ENCODE peak calls at places on chromosomes 12 and 14, in ten cellular contexts. X is cardiac muscle cell, J is fibroblast of lung, D is endodermal cell, W is left ventricle myocardium inferior, V is heart right ventricle, E is HepG2, U is gastrocnemius medialis, S is sigmoid colon, O is lung. N is an unnamed sample.

GRCh38 chr12:1993341-1993740 is 10.9 kb downstream of the DCP1B start:
- DNase-seq in X (no peak), J (peak; percentile 97), D (no peak), W (no peak), V (no peak), E (peak; percentile 29), U (no peak), S (no peak), O (no peak), N (peak; percentile 50)

GRCh38 chr12:2129076-2129475 is 76.3 kb downstream of the CACNA1C start:
- DNase-seq in X (no peak), J (no peak), D (no peak), W (no peak), V (no peak), E (no peak), U (no peak), S (peak; percentile 87), O (no peak), N (no peak)

GRCh38 chr12:104998423-104999346 is 12.6 kb downstream of the NOPCHAP1 start:
- DNase-seq in X (no peak), J (no peak), D (no peak), W (no peak), V (no peak), E (no peak), U (no peak), S (peak; percentile 60), O (peak; percentile 35), N (no peak)

GRCh38 chr12:121784460-121784859 is 9.0 kb downstream of the RHOF start:
- DNase-seq in X (no peak), J (peak; percentile 83), D (no peak), W (no peak), V (no peak), E (no peak), U (no peak), S (no peak), O (no peak), N (no peak)

GRCh38 chr12:104632724-104633181 is 176.0 kb downstream of the CHST11 start:
- DNase-seq in X (no peak), J (peak; percentile 55), D (peak; percentile 56), W (no peak), V (no peak), E (no peak), U (no peak), S (no peak), O (no peak), N (no peak)

GRCh38 chr14:50045039-50045711 is 71.2 kb downstream of the VCPKMT start:
- DNase-seq in X (no peak), J (peak; percentile 88), D (no peak), W (peak; percentile 74), V (peak; percentile 83), E (peak; percentile 82), U (peak; percentile 61), S (peak; percentile 91), O (peak; percentile 75), N (no peak)

GRCh38 chr12:31471823-31472222 is 119.1 kb downstream of the DENND5B start:
- DNase-seq in X (no peak), J (no peak), D (no peak), W (no peak), V (no peak), E (no peak), U (no peak), S (no peak), O (no peak), N (peak; percentile 26)

GRCh38 chr14:104113631-104114420 is 24.6 kb upstream of the KIF26A start:
- DNase-seq in X (no peak), J (no peak), D (peak; percentile 36), W (peak; percentile 8), V (no peak), E (no peak), U (no peak), S (no peak), O (no peak), N (no peak)

GRCh38 chr14:60650382-60650961 is 1.2 kb upstream of the SIX1 start:
- DNase-seq in X (no peak), J (peak; percentile 47), D (peak; percentile 55), W (no peak), V (no peak), E (no peak), U (peak; percentile 65), S (no peak), O (no peak), N (no peak)

GRCh38 chr14:70782361-70782760 is 27.0 kb downstream of the MAP3K9 start:
- DNase-seq in X (no peak), J (no peak), D (no peak), W (no peak), V (no peak), E (no peak), U (no peak), S (no peak), O (peak; percentile 36), N (peak; percentile 97)

GRCh38 chr14:55734731-55735130 is 154.7 kb downstream of the KTN1 start:
- DNase-seq in X (no peak), J (no peak), D (no peak), W (no peak), V (no peak), E (no peak), U (no peak), S (no peak), O (no peak), N (no peak)

GRCh38 chr12:56046027-56046780 is 4.5 kb downstream of the RPS26 start:
- DNase-seq in X (no peak), J (no peak), D (peak; percentile 59), W (no peak), V (no peak), E (no peak), U (no peak), S (no peak), O (no peak), N (no peak)

GRCh38 chr12:60191676-60192359 is 596.0 kb downstream of the SLC16A7 start:
- DNase-seq in X (no peak), J (peak; percentile 17), D (no peak), W (no peak), V (no peak), E (no peak), U (no peak), S (no peak), O (no peak), N (no peak)

DNA sequence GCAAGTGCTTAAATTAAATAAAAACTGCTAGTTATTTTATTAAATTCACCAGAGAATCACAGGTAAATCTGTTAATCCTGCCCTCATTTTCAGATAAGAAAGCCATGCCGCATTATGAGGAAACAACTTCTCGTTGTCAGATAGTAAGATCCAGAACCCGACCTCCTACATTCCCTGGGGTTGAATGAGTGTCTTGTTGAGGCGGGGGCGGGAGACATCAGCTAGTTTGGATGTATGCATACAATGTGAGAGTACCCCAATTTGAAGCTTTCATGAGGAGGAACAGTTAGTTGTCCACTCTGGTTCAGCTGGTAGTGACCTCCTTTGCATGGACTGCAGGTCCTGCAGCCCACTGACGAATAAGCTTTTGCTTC is 34.8 kb downstream of the EVL start:
- DNase-seq in X (no peak), J (no peak), D (no peak), W (no peak), V (no peak), E (no peak), U (no peak), S (peak; percentile 20), O (no peak), N (no peak)
- H3K36me3 ChIP-seq in X (peaks cover 3% of the 10 kb centered on the region), J (peaks cover 3% of the 10 kb centered on the region), D (peaks cover 6% of the 10 kb centered on the region), W (peaks cover 10% of the 10 kb centered on the region), V (peaks cover 22% of the 10 kb centered on the region), E (peaks cover 29% of the 10 kb centered on the region), U (no peaks in the 10 kb centered on the region), S (no peaks in the 10 kb centered on the region), O (peaks cover 7% of the 10 kb centered on the region), N (no peaks in the 10 kb centered on the region)

GRCh38 chr12:108613548-108613947 is 15.7 kb upstream of the TMEM119 start:
- DNase-seq in X (no peak), J (no peak), D (no peak), W (no peak), V (no peak), E (no peak), U (no peak), S (no peak), O (no peak), N (no peak)

GRCh38 chr12:108610336-108610815 is 12.5 kb upstream of the TMEM119 start:
- DNase-seq in X (no peak), J (no peak), D (no peak), W (no peak), V (no peak), E (no peak), U (no peak), S (no peak), O (no peak), N (no peak)

GRCh38 chr12:108612788-108613282 is 15.0 kb upstream of the TMEM119 start:
- DNase-seq in X (no peak), J (no peak), D (peak; percentile 91), W (no peak), V (no peak), E (no peak), U (no peak), S (no peak), O (no peak), N (no peak)

GRCh38 chr12:108610856-108611605 is 13.1 kb upstream of the TMEM119 start:
- DNase-seq in X (no peak), J (no peak), D (no peak), W (no peak), V (no peak), E (no peak), U (no peak), S (no peak), O (no peak), N (no peak)

DNA sequence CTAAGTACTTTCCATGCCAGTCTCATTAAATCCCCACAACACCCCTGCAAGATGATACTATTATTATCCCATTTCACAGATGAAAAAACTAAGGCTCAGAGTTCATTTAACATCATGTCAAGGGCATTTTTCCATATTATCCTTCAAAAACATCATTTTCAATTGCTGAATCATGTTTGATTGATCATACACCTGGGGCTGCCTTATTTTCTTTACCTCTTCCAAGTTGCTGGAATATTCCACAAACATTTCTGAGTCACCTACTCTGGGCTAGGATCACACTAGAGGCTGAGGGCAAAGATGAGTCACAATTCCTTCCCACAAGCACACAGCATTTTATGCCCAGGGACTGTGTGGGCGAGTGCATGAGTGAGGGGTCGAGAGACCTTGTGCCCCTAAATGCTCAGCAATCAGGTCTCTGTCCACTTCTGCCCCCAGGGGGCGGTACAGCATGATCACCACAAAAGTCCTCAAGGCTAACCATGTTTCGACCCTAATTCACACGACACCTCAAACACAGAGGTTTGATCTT is 14.1 kb upstream of the TMEM119 start:
- DNase-seq in X (no peak), J (peak; percentile 80), D (peak; percentile 93), W (no peak), V (no peak), E (peak; percentile 44), U (no peak), S (no peak), O (no peak), N (peak; percentile 90)
- TF ChIP-seq CTCF in X (peak; percentile 54), J (peak; percentile 30), D (peak; percentile 77), W (peak; percentile 46), V (no peak), E (peak; percentile 63), U (peak; percentile 16), S (no peak), O (peak; percentile 32), N (peak; percentile 44)

GRCh38 chr12:118065380-118065779 is 4.4 kb upstream of the WSB2 start:
- DNase-seq in X (no peak), J (no peak), D (no peak), W (no peak), V (no peak), E (no peak), U (no peak), S (no peak), O (no peak), N (no peak)
- H3K4me3 ChIP-seq in X (no peak overlapping the region), J (no peak overlapping the region), D (no peak overlapping the region), W (no peak overlapping the region), V (no peak overlapping the region), E (no peak overlapping the region), U (no peak overlapping the region), S (no peak overlapping the region), O (no peak overlapping the region), N (no peak overlapping the region)

GRCh38 chr12:6535697-6535946 is 1.3 kb downstream of the GAPDH start:
- DNase-seq in X (no peak), J (no peak), D (no peak), W (no peak), V (no peak), E (no peak), U (no peak), S (no peak), O (no peak), N (no peak)
- H3K36me3 ChIP-seq in X (peaks cover 32% of the 10 kb centered on the region), J (peaks cover 38% of the 10 kb centered on the region), D (peaks cover 55% of the 10 kb centered on the region), W (peaks cover 50% of the 10 kb centered on the region), V (peaks cover 63% of the 10 kb centered on the region), E (peaks cover 40% of the 10 kb centered on the region), U (peaks cover 35% of the 10 kb centered on the region), S (peaks cover 34% of the 10 kb centered on the region), O (no peaks in the 10 kb centered on the region), N (peaks cover 10% of the 10 kb centered on the region)

N was measured in kidney epithelial cell.